ENCODE peak calls at places on chromosomes 13 and 19, in five cellular contexts. H is H9, M is IMR-90, V is mesenchymal stem cell, N is mesendoderm. F is an unnamed sample.

GRCh38 chr19:31260171-31260933 is 88.9 kb downstream of the TSHZ3 start:
- DNase-seq in V (no peak), N (no peak), H (no peak), M (no peak), F (no peak)

GRCh38 chr13:30224732-30225131 is 82.6 kb downstream of the KATNAL1 start:
- DNase-seq in M (peak), V (peak), H (no peak), N (no peak), F (no peak)

GRCh38 chr19:18253716-18254115 is 20.5 kb downstream of the IQCN start:
- DNase-seq in N (no peak), V (no peak), M (no peak), H (no peak), F (peak)

GRCh38 chr19:10852098-10852800 is 4.0 kb downstream of the C19orf38 start:
- DNase-seq in H (no peak), V (peak), M (peak), N (peak), F (peak)

GRCh38 chr13:48156466-48156865 is 61.6 kb upstream of the MED4 start:
- DNase-seq in N (peak), M (no peak), H (peak), V (no peak), F (peak)

GRCh38 chr13:50033696-50034095 is 18.5 kb downstream of the KCNRG start:
- DNase-seq in H (no peak), V (peak), M (peak), N (no peak), F (peak)

GRCh38 chr13:39091586-39091985 is 53.3 kb downstream of the NHLRC3 start:
- DNase-seq in H (no peak), V (no peak), M (no peak), N (peak), F (no peak)

GRCh38 chr13:20128459-20128927 is 32.4 kb downstream of the GJA3 start:
- DNase-seq in V (no peak), H (peak), N (no peak), M (no peak), F (no peak)

GRCh38 chr13:98033277-98034247 is 80.1 kb downstream of the IPO5 start:
- DNase-seq in H (no peak), V (peak), N (peak), M (peak), F (peak)

GRCh38 chr13:110886475-110887241 is 28.2 kb downstream of the ANKRD10 start:
- DNase-seq in M (no peak), V (no peak), N (no peak), H (no peak), F (no peak)

GRCh38 chr19:30686252-30686762 is 314.1 kb downstream of the ZNF536 start:
- DNase-seq in M (no peak), H (no peak), V (no peak), N (no peak), F (no peak)

GRCh38 chr19:45542234-45542668 is 35.0 kb downstream of the VASP start:
- DNase-seq in V (no peak), N (no peak), M (no peak), H (no peak), F (no peak)

GRCh38 chr13:19984430-19985218 is 26.1 kb downstream of the ZMYM2 start:
- DNase-seq in V (peak), N (peak), H (no peak), M (peak), F (peak)

GRCh38 chr19:3479819-3480215 is 508 bp downstream of the SMIM24 start:
- DNase-seq in N (peak), M (no peak), H (peak), V (peak), F (no peak)

GRCh38 chr13:37914781-37915391 is 45.3 kb upstream of the TRPC4 start:
- DNase-seq in H (peak), M (peak), N (peak), V (peak), F (no peak)

GRCh38 chr13:45370922-45371406 is 30.0 kb upstream of the TPT1 start:
- DNase-seq in N (peak), H (peak), M (peak), V (peak), F (peak)

GRCh38 chr13:32731576-32731975 is 145.3 kb downstream of the PDS5B start:
- DNase-seq in V (peak), N (no peak), M (peak), H (no peak), F (no peak)

GRCh38 chr13:54775501-54776191 is 1747.0 kb downstream of the OLFM4 start:
- DNase-seq in N (no peak), V (no peak), H (no peak), M (no peak), F (no peak)

GRCh38 chr13:25167349-25167748 is 4.7 kb downstream of the AMER2 start:
- DNase-seq in H (no peak), N (no peak), M (no peak), V (no peak), F (no peak)

GRCh38 chr13:40398060-40398459 is 268.4 kb downstream of the FOXO1 start:
- DNase-seq in H (no peak), V (no peak), M (no peak), N (no peak), F (no peak)

GRCh38 chr19:3324405-3324856 is 42.0 kb upstream of the NFIC start:
- DNase-seq in N (peak), M (no peak), H (peak), V (peak), F (peak)

GRCh38 chr19:55304279-55304978 is 20.6 kb downstream of the BRSK1 start:
- DNase-seq in V (no peak), N (peak), M (no peak), H (peak), F (peak)

GRCh38 chr13:66329988-66330429 is 900.1 kb downstream of the PCDH9 start:
- DNase-seq in N (no peak), M (peak), H (no peak), V (no peak), F (no peak)

GRCh38 chr19:51292971-51293370 is 18.5 kb upstream of the IGLON5 start:
- DNase-seq in V (no peak), H (peak), N (peak), M (no peak), F (no peak)

GRCh38 chr13:96700657-96701056 is 293.6 kb downstream of the OXGR1 start:
- DNase-seq in M (no peak), H (no peak), V (peak), N (no peak), F (no peak)

GRCh38 chr19:54164369-54165068 is 5.0 kb upstream of the LENG1 start:
- DNase-seq in M (peak), H (peak), N (peak), V (peak), F (peak)

GRCh38 chr19:28744014-28744413 is 468.9 kb downstream of the UQCRFS1 start:
- DNase-seq in M (no peak), H (no peak), V (no peak), N (no peak), F (no peak)

GRCh38 chr19:401836-402535 is 7.0 kb downstream of the C2CD4C start:
- DNase-seq in V (no peak), M (no peak), H (peak), N (no peak), F (no peak)

GRCh38 chr19:45607071-45608029 is 5.3 kb upstream of the GPR4 start:
- DNase-seq in M (peak), V (peak), N (peak), H (peak), F (peak)

GRCh38 chr13:41613984-41614581 is 156.7 kb downstream of the RGCC start:
- DNase-seq in H (no peak), M (peak), N (peak), V (peak), F (peak)

GRCh38 chr19:44757735-44758505 is 9.4 kb downstream of the BCL3 start:
- DNase-seq in N (peak), M (peak), H (peak), V (peak), F (peak)

GRCh38 chr13:20553309-20553708 is 13.6 kb upstream of the IFT88 start:
- DNase-seq in H (no peak), M (no peak), V (no peak), N (no peak), F (peak)

GRCh38 chr19:18500376-18500775 is 21.5 kb downstream of the ELL start:
- DNase-seq in V (no peak), N (no peak), M (no peak), H (no peak), F (no peak)

GRCh38 chr19:36032251-36033104 is at the start of gene CLIP3:
- DNase-seq in H (peak), N (peak), V (peak), M (peak), F (peak)

GRCh38 chr13:59823495-59823894 is 340.2 kb downstream of the DIAPH3 start:
- DNase-seq in N (peak), M (peak), V (peak), H (no peak), F (no peak)

GRCh38 chr13:111202745-111203144 is 87.6 kb downstream of the ARHGEF7 start:
- DNase-seq in N (peak), V (peak), M (peak), H (no peak), F (peak)

GRCh38 chr19:20247016-20247683 is 80.1 kb downstream of the ZNF486 start:
- DNase-seq in H (peak), M (no peak), V (peak), N (peak), F (peak)

GRCh38 chr19:33086955-33087354 is 6.0 kb downstream of the GPATCH1 start:
- DNase-seq in M (no peak), V (no peak), H (no peak), N (no peak), F (no peak)

GRCh38 chr19:33085570-33086128 is 4.7 kb downstream of the GPATCH1 start:
- DNase-seq in H (no peak), M (no peak), V (no peak), N (no peak), F (peak)

GRCh38 chr19:33075519-33075918 is 5.5 kb upstream of the GPATCH1 start:
- DNase-seq in N (no peak), H (no peak), V (no peak), M (no peak), F (no peak)

GRCh38 chr19:33080761-33081681 is at the start of gene GPATCH1:
- DNase-seq in H (peak), M (peak), N (peak), V (peak), F (peak)
- H3K23ac ChIP-seq in H (no peak), M (peak), N (no peak), V (no peak), F (no peak)

GRCh38 chr19:40533508-40533907 is 43.2 kb upstream of the SHKBP1 start:
- DNase-seq in H (no peak), M (no peak), V (no peak), N (no peak), F (no peak)

GRCh38 chr19:40528533-40529092 is 48.1 kb upstream of the SHKBP1 start:
- DNase-seq in M (no peak), H (no peak), N (no peak), V (no peak), F (no peak)

GRCh38 chr19:40528078-40528477 is 48.6 kb upstream of the SHKBP1 start:
- DNase-seq in H (no peak), N (no peak), V (no peak), M (no peak), F (no peak)

GRCh38 chr19:40529093-40529954 is 47.3 kb upstream of the SHKBP1 start:
- DNase-seq in M (peak), N (peak), V (peak), H (peak), F (peak)

DNA sequence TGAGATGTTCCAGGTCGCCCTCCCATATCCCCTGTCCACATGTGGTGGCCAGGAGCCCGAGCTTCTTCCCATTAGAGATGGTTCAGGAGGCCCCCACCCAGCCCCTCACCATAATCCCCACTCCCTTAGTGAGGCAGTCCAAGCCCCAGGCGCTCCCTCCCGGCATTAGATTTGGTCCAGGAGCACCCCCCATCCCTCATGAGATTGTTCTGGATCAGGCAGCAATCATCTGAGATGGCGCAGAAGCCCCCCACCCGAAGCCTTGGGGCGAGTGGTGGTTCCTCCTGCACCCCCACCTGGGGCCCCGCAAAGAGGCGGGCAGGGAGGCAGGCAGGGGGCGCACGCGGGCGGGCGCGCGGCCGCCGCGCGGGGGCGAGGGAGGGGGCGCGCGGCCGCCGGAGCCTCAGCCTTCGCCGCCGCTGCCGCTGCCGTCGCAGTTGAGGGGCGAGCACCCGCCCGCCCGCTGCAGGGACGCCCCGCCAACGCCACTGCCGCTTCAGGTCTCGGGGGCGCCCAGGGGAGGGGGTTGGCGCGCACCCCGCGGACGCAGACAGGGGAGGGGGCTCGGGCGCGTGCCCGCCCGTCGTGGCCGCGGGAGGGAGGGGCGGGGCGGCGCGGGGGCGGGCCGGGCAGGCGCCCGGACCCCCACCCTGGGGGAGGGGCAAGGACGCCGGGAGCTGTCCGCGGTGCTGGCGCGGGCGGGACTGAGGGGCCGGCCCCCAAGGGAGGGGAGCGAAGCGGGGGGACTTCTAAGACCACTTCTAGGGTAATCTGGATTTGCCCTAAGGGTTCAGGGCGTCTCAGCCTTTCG is 46.4 kb upstream of the SHKBP1 start:
- DNase-seq in M (no peak), H (peak), V (no peak), N (peak), F (no peak)
- H3K18ac ChIP-seq in M (no peak), H (no peak), V (no peak), N (peak), F (peak)

GRCh38 chr19:49862411-49863253 is 4.7 kb downstream of the PNKP start:
- DNase-seq in V (peak), N (peak), H (peak), M (no peak), F (no peak)

GRCh38 chr19:49861127-49861526 is 6.2 kb downstream of the PNKP start:
- DNase-seq in V (no peak), M (no peak), N (no peak), H (peak), F (peak)

GRCh38 chr19:49859838-49860715 is 7.3 kb downstream of the PNKP start:
- DNase-seq in N (no peak), M (no peak), H (no peak), V (no peak), F (peak)

GRCh38 chr19:49861541-49862410 is 5.6 kb downstream of the PNKP start:
- DNase-seq in N (no peak), V (no peak), M (no peak), H (peak), F (peak)

DNA sequence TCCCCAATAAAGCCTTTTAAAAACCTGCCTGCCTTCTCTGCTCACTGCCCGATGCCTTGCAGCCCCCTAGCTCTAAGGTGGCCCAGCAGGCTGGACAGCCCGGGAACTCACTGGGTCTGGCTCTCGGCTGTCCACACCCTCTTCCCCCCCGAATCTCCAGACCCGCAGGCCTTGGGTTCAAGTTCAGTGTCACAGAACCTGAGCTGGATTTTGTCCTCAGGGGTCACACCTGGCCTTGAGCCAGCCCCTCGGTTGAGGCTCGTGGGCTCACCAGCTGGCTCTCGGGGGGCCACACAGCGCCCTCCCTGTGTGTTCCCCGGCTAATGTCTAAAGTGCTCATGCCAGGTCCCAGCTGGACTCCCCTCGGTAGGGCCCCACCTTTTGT is 6.7 kb downstream of the PNKP start:
- DNase-seq in N (no peak), V (no peak), H (no peak), M (no peak), F (no peak)
- H3K9ac ChIP-seq in N (no peak), V (no peak), H (no peak), M (no peak), F (no peak)

GRCh38 chr19:47890865-47891621 is 4.9 kb upstream of the SULT2A1 start:
- DNase-seq in V (no peak), M (no peak), N (no peak), H (no peak), F (no peak)

GRCh38 chr19:47891622-47891922 is 5.5 kb upstream of the SULT2A1 start:
- DNase-seq in N (peak), V (no peak), H (no peak), M (no peak), F (no peak)

GRCh38 chr19:47895165-47895782 is 9.2 kb upstream of the SULT2A1 start:
- DNase-seq in N (no peak), V (no peak), M (no peak), H (no peak), F (no peak)

GRCh38 chr19:47896019-47896418 is 9.9 kb upstream of the SULT2A1 start:
- DNase-seq in N (no peak), V (no peak), M (no peak), H (no peak), F (no peak)

DNA sequence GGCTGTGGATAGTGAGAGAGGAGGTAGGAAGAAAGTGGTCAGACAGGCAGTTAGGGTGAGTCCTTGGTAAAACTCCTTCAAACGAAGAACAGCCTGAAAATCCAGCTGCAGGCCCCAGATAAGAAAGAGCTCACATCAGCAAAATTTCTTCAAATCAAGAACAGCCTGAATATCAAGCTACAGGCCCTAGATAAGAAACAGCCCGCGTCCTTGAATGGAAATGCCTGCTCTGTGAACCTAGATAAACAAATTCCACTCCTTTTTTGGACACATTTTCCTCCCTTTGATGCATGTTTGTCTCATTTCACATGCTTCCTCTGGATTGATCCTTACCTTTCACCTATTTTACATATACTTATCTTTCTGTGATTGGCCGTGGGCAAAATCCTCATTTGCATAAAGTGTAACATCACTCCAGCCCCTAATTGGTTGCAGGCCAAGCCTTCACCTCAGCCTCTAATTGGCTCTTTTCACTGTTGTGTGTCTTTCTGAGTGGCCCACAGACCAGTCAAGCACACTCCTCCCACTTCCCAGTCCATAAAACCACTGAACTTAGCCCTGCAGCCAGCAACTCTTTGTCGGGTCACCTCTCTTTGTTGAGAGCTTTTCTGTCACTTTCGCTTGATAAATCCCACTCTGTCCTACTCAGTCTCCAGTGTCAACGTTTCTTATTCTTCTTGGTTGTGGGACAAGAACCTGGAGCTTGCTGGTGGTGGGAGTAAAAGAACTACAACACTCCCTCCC is 6.0 kb upstream of the SULT2A1 start:
- DNase-seq in N (peak), V (peak), H (peak), M (no peak), F (peak)
- H3K23ac ChIP-seq in N (no peak), V (no peak), H (no peak), M (no peak), F (no peak)

DNA sequence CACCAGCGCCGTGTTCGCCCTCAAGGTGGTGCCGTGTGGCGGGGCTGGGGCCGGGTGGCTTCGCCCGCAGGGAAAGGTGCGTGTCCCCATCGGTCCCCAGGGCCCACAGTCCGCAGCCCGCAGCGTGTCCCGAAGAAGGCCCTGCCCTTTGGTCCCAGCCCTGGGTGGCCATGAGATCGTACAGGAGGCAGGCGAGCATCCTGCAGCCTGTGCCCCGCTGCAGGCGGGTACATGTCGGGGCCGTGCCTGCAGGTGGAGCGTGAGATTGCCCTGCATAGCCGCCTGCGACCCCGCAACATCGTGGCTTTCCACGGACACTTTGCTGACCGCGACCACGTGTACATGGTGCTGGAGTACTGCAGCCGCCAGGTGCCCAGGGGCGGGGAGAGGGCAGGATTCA is 1.5 kb downstream of the PLK5 start:
- DNase-seq in V (no peak), N (no peak), M (no peak), H (no peak), F (peak)
- H3K18ac ChIP-seq in V (no peak), N (no peak), M (no peak), H (no peak), F (no peak)

GRCh38 chr19:41886761-41887710 is 4.1 kb downstream of the ARHGEF1 start:
- DNase-seq in M (no peak), N (peak), V (no peak), H (no peak), F (no peak)
- H3K9ac ChIP-seq in M (no peak), N (peak), V (peak), H (peak), F (no peak)

GRCh38 chr19:8487137-8487851 is 15.1 kb downstream of the PRAM1 start:
- DNase-seq in V (no peak), H (no peak), N (peak), M (no peak), F (peak)
- H3K23ac ChIP-seq in V (no peak), H (no peak), N (no peak), M (no peak), F (no peak)

F was measured in trophoblast cell.